ENCODE peak calls at places on chromosomes 16 and 17, in six cellular contexts. One of them, this sample, is unnamed. For H3K4me1, the result is how much of the 10 kb centered on the place peaks cover.

GRCh38 chr17:8696456-8696855 is 48.2 kb downstream of the CCDC42 start:
- DNase-seq in CD8-positive, alpha-beta memory T cell: no peak
- DNase-seq in CD4-positive, alpha-beta memory T cell: no peak
- DNase-seq in endothelial cell of umbilical vein: no peak
- DNase-seq in adipocyte: no peak
- DNase-seq in upper lobe of right lung: no peak
- DNase-seq in this sample: no peak

GRCh38 chr17:36524428-36524876 is 10.2 kb downstream of the MYO19 start:
- DNase-seq in endothelial cell of umbilical vein: no peak
- DNase-seq in CD4-positive, alpha-beta memory T cell: no peak
- DNase-seq in adipocyte: no peak
- DNase-seq in upper lobe of right lung: no peak
- DNase-seq in CD8-positive, alpha-beta memory T cell: no peak
- DNase-seq in this sample: no peak

GRCh38 chr16:74836111-74836671 is 61.6 kb upstream of the FA2H start:
- DNase-seq in upper lobe of right lung: no peak
- DNase-seq in adipocyte: no peak
- DNase-seq in CD8-positive, alpha-beta memory T cell: no peak
- DNase-seq in CD4-positive, alpha-beta memory T cell: no peak
- DNase-seq in endothelial cell of umbilical vein: no peak
- DNase-seq in this sample: no peak

GRCh38 chr17:55674107-55674506 is 48.6 kb downstream of the TMEM100 start:
- DNase-seq in endothelial cell of umbilical vein: no peak
- DNase-seq in upper lobe of right lung: no peak
- DNase-seq in CD8-positive, alpha-beta memory T cell: no peak
- DNase-seq in CD4-positive, alpha-beta memory T cell: no peak
- DNase-seq in adipocyte: no peak
- DNase-seq in this sample: no peak

GRCh38 chr17:71237903-71238538 is 882.8 kb upstream of the SOX9 start:
- DNase-seq in CD8-positive, alpha-beta memory T cell: no peak
- DNase-seq in adipocyte: peak
- DNase-seq in upper lobe of right lung: no peak
- DNase-seq in endothelial cell of umbilical vein: no peak
- DNase-seq in CD4-positive, alpha-beta memory T cell: no peak
- DNase-seq in this sample: no peak

GRCh38 chr16:46691720-46692119 is 2.3 kb downstream of the ORC6 start:
- DNase-seq in endothelial cell of umbilical vein: peak
- DNase-seq in adipocyte: no peak
- DNase-seq in CD8-positive, alpha-beta memory T cell: no peak
- DNase-seq in upper lobe of right lung: no peak
- DNase-seq in CD4-positive, alpha-beta memory T cell: no peak
- DNase-seq in this sample: no peak

GRCh38 chr17:16407911-16408588 is 7.3 kb upstream of the TRPV2 start:
- DNase-seq in CD8-positive, alpha-beta memory T cell: no peak
- DNase-seq in adipocyte: peak
- DNase-seq in CD4-positive, alpha-beta memory T cell: no peak
- DNase-seq in endothelial cell of umbilical vein: peak
- DNase-seq in upper lobe of right lung: no peak
- DNase-seq in this sample: peak

GRCh38 chr17:19021622-19022083 is 17.1 kb upstream of the FAM83G start:
- DNase-seq in CD4-positive, alpha-beta memory T cell: peak
- DNase-seq in adipocyte: no peak
- DNase-seq in upper lobe of right lung: no peak
- DNase-seq in CD8-positive, alpha-beta memory T cell: peak
- DNase-seq in endothelial cell of umbilical vein: no peak
- DNase-seq in this sample: no peak

GRCh38 chr17:62688398-62689140 is 61.1 kb downstream of the MRC2 start:
- DNase-seq in upper lobe of right lung: no peak
- DNase-seq in CD4-positive, alpha-beta memory T cell: no peak
- DNase-seq in adipocyte: no peak
- DNase-seq in endothelial cell of umbilical vein: no peak
- DNase-seq in CD8-positive, alpha-beta memory T cell: no peak
- DNase-seq in this sample: no peak

GRCh38 chr17:32525116-32525515 is 38.3 kb downstream of the CDK5R1 start:
- DNase-seq in upper lobe of right lung: no peak
- DNase-seq in adipocyte: peak
- DNase-seq in endothelial cell of umbilical vein: no peak
- DNase-seq in CD8-positive, alpha-beta memory T cell: no peak
- DNase-seq in CD4-positive, alpha-beta memory T cell: no peak
- DNase-seq in this sample: no peak

GRCh38 chr17:70560471-70560870 is 391.1 kb downstream of the KCNJ2 start:
- DNase-seq in CD4-positive, alpha-beta memory T cell: no peak
- DNase-seq in endothelial cell of umbilical vein: no peak
- DNase-seq in upper lobe of right lung: no peak
- DNase-seq in CD8-positive, alpha-beta memory T cell: no peak
- DNase-seq in adipocyte: no peak
- DNase-seq in this sample: no peak

GRCh38 chr17:69492410-69493071 is 78.0 kb downstream of the MAP2K6 start:
- DNase-seq in CD4-positive, alpha-beta memory T cell: no peak
- DNase-seq in adipocyte: peak
- DNase-seq in upper lobe of right lung: no peak
- DNase-seq in endothelial cell of umbilical vein: no peak
- DNase-seq in CD8-positive, alpha-beta memory T cell: no peak
- DNase-seq in this sample: no peak

GRCh38 chr17:54015734-54016133 is 193.0 kb downstream of the KIF2B start:
- DNase-seq in upper lobe of right lung: no peak
- DNase-seq in CD4-positive, alpha-beta memory T cell: no peak
- DNase-seq in adipocyte: no peak
- DNase-seq in CD8-positive, alpha-beta memory T cell: no peak
- DNase-seq in endothelial cell of umbilical vein: no peak
- DNase-seq in this sample: no peak

GRCh38 chr16:86680137-86680536 is 101.8 kb downstream of the FOXL1 start:
- DNase-seq in adipocyte: peak
- DNase-seq in endothelial cell of umbilical vein: peak
- DNase-seq in CD4-positive, alpha-beta memory T cell: no peak
- DNase-seq in CD8-positive, alpha-beta memory T cell: no peak
- DNase-seq in upper lobe of right lung: no peak
- DNase-seq in this sample: no peak

DNA sequence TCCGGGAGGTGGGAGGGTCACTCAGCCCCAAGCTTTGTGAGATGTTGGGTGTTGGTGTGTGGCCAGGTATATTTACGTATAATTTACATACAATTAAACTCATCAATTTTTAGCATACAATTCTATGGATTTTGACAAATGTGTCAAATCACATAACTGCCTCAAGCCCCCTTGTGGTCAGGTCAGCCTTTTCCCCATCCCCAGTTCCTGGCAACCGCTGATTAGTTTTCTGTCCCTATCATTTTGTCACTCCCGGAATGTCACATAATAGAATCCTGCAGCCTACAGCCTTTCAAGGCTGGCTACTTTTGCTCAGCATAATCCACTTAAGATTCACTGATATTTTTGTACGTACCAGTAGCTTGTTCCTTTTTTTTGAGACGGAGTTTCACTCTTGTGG is 19.4 kb upstream of the RAI1 start:
- DNase-seq in CD8-positive, alpha-beta memory T cell: no peak
- DNase-seq in upper lobe of right lung: no peak
- DNase-seq in endothelial cell of umbilical vein: no peak
- DNase-seq in adipocyte: no peak
- DNase-seq in CD4-positive, alpha-beta memory T cell: no peak
- DNase-seq in this sample: no peak
- H3K4me1 ChIP-seq in CD8-positive, alpha-beta memory T cell: under half
- H3K4me1 ChIP-seq in upper lobe of right lung: under half
- H3K4me1 ChIP-seq in endothelial cell of umbilical vein: under half
- H3K4me1 ChIP-seq in adipocyte: under half
- H3K4me1 ChIP-seq in CD4-positive, alpha-beta memory T cell: under half
- H3K4me1 ChIP-seq in this sample: under half

DNA sequence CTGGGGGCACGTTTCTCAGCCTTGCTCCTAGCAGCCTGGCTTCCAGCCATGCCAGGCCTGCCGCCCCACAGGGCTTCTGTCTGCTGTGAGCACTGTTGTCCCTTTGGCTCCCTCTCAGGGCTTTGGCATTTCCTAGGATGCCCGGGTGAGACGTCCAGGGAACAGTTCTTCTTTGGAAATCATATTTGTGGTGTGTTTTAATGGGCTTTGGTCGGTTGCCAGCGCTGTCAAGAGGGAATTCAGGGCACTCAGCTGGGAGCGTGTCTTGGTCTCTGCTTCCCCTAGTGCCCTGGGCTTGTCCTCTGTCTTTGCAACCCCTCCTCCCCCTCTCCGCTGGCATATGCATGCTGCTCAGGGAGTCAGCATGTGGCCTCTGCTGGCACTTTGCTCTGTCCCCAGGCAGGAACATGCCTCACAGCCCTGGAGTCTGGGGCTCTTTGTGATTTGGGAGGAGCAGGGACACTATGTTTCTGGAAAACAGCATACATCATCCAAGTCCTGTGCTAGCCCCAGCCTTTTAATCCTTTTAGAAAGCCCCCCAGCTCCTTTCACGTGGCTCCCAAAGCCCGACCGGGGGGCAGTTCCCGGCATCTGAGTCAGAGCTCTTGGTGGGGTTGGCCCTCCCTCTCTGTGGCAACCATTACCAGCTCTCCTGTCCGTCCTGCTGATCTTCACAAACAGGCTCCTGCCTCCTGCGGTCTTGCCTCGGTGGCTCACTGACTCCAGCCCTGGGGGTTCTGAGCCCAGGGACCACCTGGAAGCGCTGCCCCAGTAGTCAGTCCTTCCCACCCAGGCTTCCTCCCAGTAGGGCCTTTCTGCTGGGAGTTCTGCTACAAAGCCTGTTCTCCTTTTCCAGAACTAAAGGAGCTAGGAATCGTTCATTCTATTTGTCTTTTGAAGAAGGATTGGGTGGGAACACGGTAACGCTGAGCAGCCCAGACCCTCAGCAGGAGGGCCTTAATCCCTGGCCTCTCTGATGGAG is 26.7 kb downstream of the SAP30BP start:
- DNase-seq in CD4-positive, alpha-beta memory T cell: no peak
- DNase-seq in adipocyte: peak
- DNase-seq in endothelial cell of umbilical vein: peak
- DNase-seq in upper lobe of right lung: peak
- DNase-seq in CD8-positive, alpha-beta memory T cell: no peak
- DNase-seq in this sample: no peak
- H3K4me1 ChIP-seq in CD4-positive, alpha-beta memory T cell: under half
- H3K4me1 ChIP-seq in adipocyte: under half
- H3K4me1 ChIP-seq in endothelial cell of umbilical vein: half or more
- H3K4me1 ChIP-seq in upper lobe of right lung: under half
- H3K4me1 ChIP-seq in CD8-positive, alpha-beta memory T cell: under half
- H3K4me1 ChIP-seq in this sample: under half

GRCh38 chr16:8550728-8551387 is 39.5 kb downstream of the TMEM114 start:
- DNase-seq in upper lobe of right lung: no peak
- DNase-seq in endothelial cell of umbilical vein: no peak
- DNase-seq in CD8-positive, alpha-beta memory T cell: no peak
- DNase-seq in CD4-positive, alpha-beta memory T cell: no peak
- DNase-seq in adipocyte: no peak
- DNase-seq in this sample: no peak
- H3K4me1 ChIP-seq in upper lobe of right lung: under half
- H3K4me1 ChIP-seq in endothelial cell of umbilical vein: under half
- H3K4me1 ChIP-seq in CD8-positive, alpha-beta memory T cell: under half
- H3K4me1 ChIP-seq in CD4-positive, alpha-beta memory T cell: under half
- H3K4me1 ChIP-seq in adipocyte: under half
- H3K4me1 ChIP-seq in this sample: under half

GRCh38 chr16:85576944-85577343 is 36.2 kb upstream of the GSE1 start:
- DNase-seq in CD8-positive, alpha-beta memory T cell: no peak
- DNase-seq in endothelial cell of umbilical vein: no peak
- DNase-seq in upper lobe of right lung: no peak
- DNase-seq in CD4-positive, alpha-beta memory T cell: no peak
- DNase-seq in adipocyte: no peak
- DNase-seq in this sample: no peak

GRCh38 chr16:85578599-85578948 is 34.5 kb upstream of the GSE1 start:
- DNase-seq in CD8-positive, alpha-beta memory T cell: no peak
- DNase-seq in endothelial cell of umbilical vein: no peak
- DNase-seq in upper lobe of right lung: no peak
- DNase-seq in CD4-positive, alpha-beta memory T cell: peak
- DNase-seq in adipocyte: no peak
- DNase-seq in this sample: no peak

GRCh38 chr16:85579883-85580607 is 33.1 kb upstream of the GSE1 start:
- DNase-seq in upper lobe of right lung: no peak
- DNase-seq in endothelial cell of umbilical vein: no peak
- DNase-seq in CD4-positive, alpha-beta memory T cell: no peak
- DNase-seq in CD8-positive, alpha-beta memory T cell: no peak
- DNase-seq in adipocyte: peak
- DNase-seq in this sample: no peak

GRCh38 chr16:85579199-85579598 is 33.9 kb upstream of the GSE1 start:
- DNase-seq in CD8-positive, alpha-beta memory T cell: no peak
- DNase-seq in adipocyte: no peak
- DNase-seq in CD4-positive, alpha-beta memory T cell: no peak
- DNase-seq in endothelial cell of umbilical vein: no peak
- DNase-seq in upper lobe of right lung: no peak
- DNase-seq in this sample: no peak

DNA sequence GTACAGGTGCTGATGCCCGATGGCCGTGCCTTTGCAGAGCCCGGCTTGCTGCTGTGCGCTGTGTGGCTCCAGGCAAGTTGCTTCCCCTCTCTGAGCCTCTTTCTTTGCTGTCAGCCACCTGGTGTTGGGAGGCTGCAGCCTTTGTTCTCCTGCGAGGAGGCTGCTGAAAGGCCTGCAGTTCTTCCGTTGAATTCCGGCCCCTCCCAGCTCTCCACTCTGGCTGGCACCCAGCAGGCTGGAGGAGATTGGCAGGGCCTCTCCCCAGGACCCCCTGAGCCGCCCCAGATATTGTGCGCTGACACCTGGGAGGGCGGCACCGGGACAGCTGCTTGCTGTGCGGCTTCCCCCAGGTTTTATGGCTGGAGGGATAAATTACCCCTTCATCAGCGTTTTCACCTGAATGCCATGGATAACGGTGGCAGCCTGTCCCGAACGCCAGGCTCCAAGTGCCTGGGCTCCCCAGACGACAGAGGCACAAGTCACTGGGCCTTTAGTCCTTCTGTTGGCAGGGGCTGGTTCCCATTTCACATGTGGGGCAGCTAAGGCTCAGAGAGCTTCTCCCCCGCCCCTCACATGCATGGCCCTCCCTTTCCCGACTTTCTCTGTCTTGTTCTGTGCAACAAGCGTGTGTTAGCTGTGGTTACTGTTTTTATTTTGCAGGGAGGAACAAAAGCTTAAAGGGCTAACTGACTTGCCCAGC is 35.1 kb upstream of the GSE1 start:
- DNase-seq in CD4-positive, alpha-beta memory T cell: peak
- DNase-seq in endothelial cell of umbilical vein: no peak
- DNase-seq in upper lobe of right lung: no peak
- DNase-seq in CD8-positive, alpha-beta memory T cell: no peak
- DNase-seq in adipocyte: no peak
- DNase-seq in this sample: no peak
- H3K4me1 ChIP-seq in CD4-positive, alpha-beta memory T cell: under half
- H3K4me1 ChIP-seq in endothelial cell of umbilical vein: under half
- H3K4me1 ChIP-seq in upper lobe of right lung: half or more
- H3K4me1 ChIP-seq in CD8-positive, alpha-beta memory T cell: under half
- H3K4me1 ChIP-seq in adipocyte: under half
- H3K4me1 ChIP-seq in this sample: under half

GRCh38 chr17:80487511-80487910 is 11.1 kb upstream of the NPTX1 start:
- DNase-seq in upper lobe of right lung: no peak
- DNase-seq in CD8-positive, alpha-beta memory T cell: no peak
- DNase-seq in CD4-positive, alpha-beta memory T cell: no peak
- DNase-seq in adipocyte: no peak
- DNase-seq in endothelial cell of umbilical vein: no peak
- DNase-seq in this sample: no peak
- H3K4me1 ChIP-seq in upper lobe of right lung: under half
- H3K4me1 ChIP-seq in CD8-positive, alpha-beta memory T cell: under half
- H3K4me1 ChIP-seq in CD4-positive, alpha-beta memory T cell: under half
- H3K4me1 ChIP-seq in adipocyte: under half
- H3K4me1 ChIP-seq in endothelial cell of umbilical vein: under half
- H3K4me1 ChIP-seq in this sample: under half

DNA sequence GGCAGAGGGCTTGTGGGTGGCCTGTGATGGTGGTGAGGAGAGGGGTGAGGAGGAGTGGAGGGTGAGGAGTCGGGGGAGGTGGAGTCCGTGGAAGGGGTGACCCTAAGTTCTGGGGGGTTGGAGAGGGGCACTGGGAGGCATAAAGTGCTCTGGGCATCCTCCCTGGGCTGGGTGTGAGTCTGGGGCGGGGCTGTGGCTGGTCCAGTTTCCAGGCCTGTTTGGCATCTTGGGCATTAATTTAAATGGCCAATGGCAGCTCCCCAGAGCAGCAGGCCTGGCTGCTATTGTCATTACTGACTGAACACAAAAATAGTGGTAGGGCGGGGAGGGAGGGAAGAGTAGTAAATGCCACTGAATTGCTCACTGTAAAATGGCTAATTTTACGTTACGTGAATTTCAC is 7.7 kb upstream of the ARHGAP23 start:
- DNase-seq in endothelial cell of umbilical vein: no peak
- DNase-seq in adipocyte: no peak
- DNase-seq in CD8-positive, alpha-beta memory T cell: no peak
- DNase-seq in CD4-positive, alpha-beta memory T cell: no peak
- DNase-seq in upper lobe of right lung: no peak
- DNase-seq in this sample: no peak
- H3K4me1 ChIP-seq in endothelial cell of umbilical vein: under half
- H3K4me1 ChIP-seq in adipocyte: under half
- H3K4me1 ChIP-seq in CD8-positive, alpha-beta memory T cell: under half
- H3K4me1 ChIP-seq in CD4-positive, alpha-beta memory T cell: under half
- H3K4me1 ChIP-seq in upper lobe of right lung: under half
- H3K4me1 ChIP-seq in this sample: under half